ENCODE peak calls at places on chromosome X, in six cellular contexts. K is naive thymus-derived CD8-positive, alpha-beta T cell; H is GF-D8; A is fibroblast of gingiva; U is occipital lobe; Q is mucosa of descending colon. E is an unnamed sample.

GRCh38 chrX:125826080-125826479 is 340.0 kb downstream of the DCAF12L2 start:
- DNase-seq in K (no peak), H (no peak), A (no peak), U (no peak), Q (no peak), E (no peak)

GRCh38 chrX:68835468-68835867 is 6.6 kb downstream of the EFNB1 start:
- DNase-seq in K (no peak), H (no peak), A (no peak), U (no peak), Q (no peak), E (no peak)

GRCh38 chrX:68183612-68184214 is 249.6 kb downstream of the OPHN1 start:
- DNase-seq in K (no peak), H (no peak), A (peak; percentile 4), U (no peak), Q (no peak), E (no peak)

GRCh38 chrX:84865113-84865512 is 138.6 kb upstream of the APOOL start:
- DNase-seq in K (no peak), H (no peak), A (no peak), U (no peak), Q (no peak), E (no peak)

GRCh38 chrX:153190384-153190783 is 11.3 kb downstream of the MAGEA1 start:
- DNase-seq in K (no peak), H (no peak), A (no peak), U (no peak), Q (no peak), E (no peak)

GRCh38 chrX:15384304-15384703 is at the start of gene VEGFD:
- DNase-seq in K (no peak), H (no peak), A (peak; percentile 80), U (no peak), Q (no peak), E (no peak)

GRCh38 chrX:75986980-75987379 is 185.9 kb upstream of the PBDC1 start:
- DNase-seq in K (no peak), H (no peak), A (no peak), U (no peak), Q (no peak), E (no peak)

GRCh38 chrX:44873415-44874270 is 655 bp downstream of the KDM6A start:
- DNase-seq in K (peak; percentile 37), H (peak; percentile 26), A (peak; percentile 37), U (peak; percentile 7), Q (peak; percentile 59), E (peak; percentile 24)

GRCh38 chrX:41600266-41600665 is 88.5 kb upstream of the GPR34 start:
- DNase-seq in K (no peak), H (no peak), A (peak; percentile 6), U (no peak), Q (no peak), E (no peak)